ENCODE peak calls at places on chromosomes 5 and 9, in nine cellular contexts. One of them, this sample, is unnamed.

GRCh38 chr5:146047396-146047795 is 58.0 kb downstream of the PLAC8L1 start:
- DNase-seq in gastrocnemius medialis: no peak
- DNase-seq in fibroblast of lung: no peak
- DNase-seq in activated CD4-positive, alpha-beta T cell treated with anti-CD3 and anti-CD28 coated beads, Interleukin-2, amount 50 U/mL, for 1 hour: no peak
- DNase-seq in nucleus accumbens: no peak
- DNase-seq in body of pancreas: no peak
- DNase-seq in stimulated activated CD4-positive, alpha-beta T cell treated with anti-CD3 and anti-CD28 coated beads, Interleukin-2, amount 100 ng/mL, for 4 hours: no peak
- DNase-seq in A172: peak
- DNase-seq in breast epithelium: no peak
- DNase-seq in this sample: no peak

GRCh38 chr9:37730256-37730655 is 23.3 kb upstream of the TRMT10B start:
- DNase-seq in gastrocnemius medialis: no peak
- DNase-seq in fibroblast of lung: no peak
- DNase-seq in activated CD4-positive, alpha-beta T cell treated with anti-CD3 and anti-CD28 coated beads, Interleukin-2, amount 50 U/mL, for 1 hour: no peak
- DNase-seq in nucleus accumbens: no peak
- DNase-seq in body of pancreas: no peak
- DNase-seq in stimulated activated CD4-positive, alpha-beta T cell treated with anti-CD3 and anti-CD28 coated beads, Interleukin-2, amount 100 ng/mL, for 4 hours: no peak
- DNase-seq in A172: peak
- DNase-seq in breast epithelium: no peak
- DNase-seq in this sample: no peak

GRCh38 chr9:122188369-122188768 is 28.7 kb downstream of the MORN5 start:
- DNase-seq in gastrocnemius medialis: no peak
- DNase-seq in fibroblast of lung: no peak
- DNase-seq in activated CD4-positive, alpha-beta T cell treated with anti-CD3 and anti-CD28 coated beads, Interleukin-2, amount 50 U/mL, for 1 hour: no peak
- DNase-seq in nucleus accumbens: no peak
- DNase-seq in body of pancreas: no peak
- DNase-seq in stimulated activated CD4-positive, alpha-beta T cell treated with anti-CD3 and anti-CD28 coated beads, Interleukin-2, amount 100 ng/mL, for 4 hours: no peak
- DNase-seq in A172: no peak
- DNase-seq in breast epithelium: no peak
- DNase-seq in this sample: no peak

GRCh38 chr9:110758201-110758600 is 89.6 kb downstream of the MUSK start:
- DNase-seq in gastrocnemius medialis: no peak
- DNase-seq in fibroblast of lung: no peak
- DNase-seq in activated CD4-positive, alpha-beta T cell treated with anti-CD3 and anti-CD28 coated beads, Interleukin-2, amount 50 U/mL, for 1 hour: no peak
- DNase-seq in nucleus accumbens: no peak
- DNase-seq in body of pancreas: no peak
- DNase-seq in stimulated activated CD4-positive, alpha-beta T cell treated with anti-CD3 and anti-CD28 coated beads, Interleukin-2, amount 100 ng/mL, for 4 hours: no peak
- DNase-seq in A172: no peak
- DNase-seq in breast epithelium: no peak
- DNase-seq in this sample: no peak

GRCh38 chr5:14453486-14453885 is 128.1 kb upstream of the OTULINL start:
- DNase-seq in gastrocnemius medialis: no peak
- DNase-seq in fibroblast of lung: no peak
- DNase-seq in activated CD4-positive, alpha-beta T cell treated with anti-CD3 and anti-CD28 coated beads, Interleukin-2, amount 50 U/mL, for 1 hour: no peak
- DNase-seq in nucleus accumbens: no peak
- DNase-seq in body of pancreas: no peak
- DNase-seq in stimulated activated CD4-positive, alpha-beta T cell treated with anti-CD3 and anti-CD28 coated beads, Interleukin-2, amount 100 ng/mL, for 4 hours: no peak
- DNase-seq in A172: no peak
- DNase-seq in breast epithelium: no peak
- DNase-seq in this sample: no peak

GRCh38 chr9:105257767-105258166 is 13.3 kb downstream of the SLC44A1 start:
- DNase-seq in gastrocnemius medialis: no peak
- DNase-seq in fibroblast of lung: no peak
- DNase-seq in activated CD4-positive, alpha-beta T cell treated with anti-CD3 and anti-CD28 coated beads, Interleukin-2, amount 50 U/mL, for 1 hour: no peak
- DNase-seq in nucleus accumbens: no peak
- DNase-seq in body of pancreas: no peak
- DNase-seq in stimulated activated CD4-positive, alpha-beta T cell treated with anti-CD3 and anti-CD28 coated beads, Interleukin-2, amount 100 ng/mL, for 4 hours: no peak
- DNase-seq in A172: no peak
- DNase-seq in breast epithelium: no peak
- DNase-seq in this sample: no peak

GRCh38 chr9:104780796-104781395 is 17.0 kb downstream of the NIPSNAP3B start:
- DNase-seq in gastrocnemius medialis: no peak
- DNase-seq in fibroblast of lung: peak
- DNase-seq in activated CD4-positive, alpha-beta T cell treated with anti-CD3 and anti-CD28 coated beads, Interleukin-2, amount 50 U/mL, for 1 hour: no peak
- DNase-seq in nucleus accumbens: no peak
- DNase-seq in body of pancreas: no peak
- DNase-seq in stimulated activated CD4-positive, alpha-beta T cell treated with anti-CD3 and anti-CD28 coated beads, Interleukin-2, amount 100 ng/mL, for 4 hours: no peak
- DNase-seq in A172: peak
- DNase-seq in breast epithelium: no peak
- DNase-seq in this sample: no peak

GRCh38 chr5:178421699-178422399 is 168.3 kb downstream of the COL23A1 start:
- DNase-seq in gastrocnemius medialis: no peak
- DNase-seq in fibroblast of lung: no peak
- DNase-seq in activated CD4-positive, alpha-beta T cell treated with anti-CD3 and anti-CD28 coated beads, Interleukin-2, amount 50 U/mL, for 1 hour: no peak
- DNase-seq in nucleus accumbens: no peak
- DNase-seq in body of pancreas: no peak
- DNase-seq in stimulated activated CD4-positive, alpha-beta T cell treated with anti-CD3 and anti-CD28 coated beads, Interleukin-2, amount 100 ng/mL, for 4 hours: no peak
- DNase-seq in A172: no peak
- DNase-seq in breast epithelium: no peak
- DNase-seq in this sample: no peak

GRCh38 chr9:121459513-121459912 is 40.1 kb downstream of the GGTA1 start:
- DNase-seq in gastrocnemius medialis: no peak
- DNase-seq in fibroblast of lung: no peak
- DNase-seq in activated CD4-positive, alpha-beta T cell treated with anti-CD3 and anti-CD28 coated beads, Interleukin-2, amount 50 U/mL, for 1 hour: no peak
- DNase-seq in nucleus accumbens: no peak
- DNase-seq in body of pancreas: no peak
- DNase-seq in stimulated activated CD4-positive, alpha-beta T cell treated with anti-CD3 and anti-CD28 coated beads, Interleukin-2, amount 100 ng/mL, for 4 hours: no peak
- DNase-seq in A172: no peak
- DNase-seq in breast epithelium: no peak
- DNase-seq in this sample: no peak

GRCh38 chr9:113574381-113575262 is 111.1 kb downstream of the RGS3 start:
- DNase-seq in gastrocnemius medialis: no peak
- DNase-seq in fibroblast of lung: no peak
- DNase-seq in activated CD4-positive, alpha-beta T cell treated with anti-CD3 and anti-CD28 coated beads, Interleukin-2, amount 50 U/mL, for 1 hour: no peak
- DNase-seq in nucleus accumbens: no peak
- DNase-seq in body of pancreas: peak
- DNase-seq in stimulated activated CD4-positive, alpha-beta T cell treated with anti-CD3 and anti-CD28 coated beads, Interleukin-2, amount 100 ng/mL, for 4 hours: no peak
- DNase-seq in A172: no peak
- DNase-seq in breast epithelium: peak
- DNase-seq in this sample: peak

GRCh38 chr5:174720066-174720611 is 4.2 kb upstream of the MSX2 start:
- DNase-seq in gastrocnemius medialis: no peak
- DNase-seq in fibroblast of lung: no peak
- DNase-seq in activated CD4-positive, alpha-beta T cell treated with anti-CD3 and anti-CD28 coated beads, Interleukin-2, amount 50 U/mL, for 1 hour: no peak
- DNase-seq in nucleus accumbens: no peak
- DNase-seq in body of pancreas: no peak
- DNase-seq in stimulated activated CD4-positive, alpha-beta T cell treated with anti-CD3 and anti-CD28 coated beads, Interleukin-2, amount 100 ng/mL, for 4 hours: no peak
- DNase-seq in A172: no peak
- DNase-seq in breast epithelium: no peak
- DNase-seq in this sample: no peak

GRCh38 chr5:73615085-73615484 is 10.9 kb upstream of the ARHGEF28 start:
- DNase-seq in gastrocnemius medialis: no peak
- DNase-seq in fibroblast of lung: no peak
- DNase-seq in activated CD4-positive, alpha-beta T cell treated with anti-CD3 and anti-CD28 coated beads, Interleukin-2, amount 50 U/mL, for 1 hour: no peak
- DNase-seq in nucleus accumbens: no peak
- DNase-seq in body of pancreas: no peak
- DNase-seq in stimulated activated CD4-positive, alpha-beta T cell treated with anti-CD3 and anti-CD28 coated beads, Interleukin-2, amount 100 ng/mL, for 4 hours: no peak
- DNase-seq in A172: peak
- DNase-seq in breast epithelium: no peak
- DNase-seq in this sample: no peak

GRCh38 chr5:133030343-133031005 is 4.1 kb upstream of the ZCCHC10 start:
- DNase-seq in gastrocnemius medialis: no peak
- DNase-seq in fibroblast of lung: no peak
- DNase-seq in activated CD4-positive, alpha-beta T cell treated with anti-CD3 and anti-CD28 coated beads, Interleukin-2, amount 50 U/mL, for 1 hour: no peak
- DNase-seq in nucleus accumbens: no peak
- DNase-seq in body of pancreas: no peak
- DNase-seq in stimulated activated CD4-positive, alpha-beta T cell treated with anti-CD3 and anti-CD28 coated beads, Interleukin-2, amount 100 ng/mL, for 4 hours: no peak
- DNase-seq in A172: no peak
- DNase-seq in breast epithelium: no peak
- DNase-seq in this sample: no peak

GRCh38 chr9:89882876-89883275 is 278.1 kb downstream of the GADD45G start:
- DNase-seq in gastrocnemius medialis: no peak
- DNase-seq in fibroblast of lung: no peak
- DNase-seq in activated CD4-positive, alpha-beta T cell treated with anti-CD3 and anti-CD28 coated beads, Interleukin-2, amount 50 U/mL, for 1 hour: no peak
- DNase-seq in nucleus accumbens: no peak
- DNase-seq in body of pancreas: no peak
- DNase-seq in stimulated activated CD4-positive, alpha-beta T cell treated with anti-CD3 and anti-CD28 coated beads, Interleukin-2, amount 100 ng/mL, for 4 hours: no peak
- DNase-seq in A172: no peak
- DNase-seq in breast epithelium: no peak
- DNase-seq in this sample: no peak

GRCh38 chr5:17305964-17306725 is 88.7 kb downstream of the BASP1 start:
- DNase-seq in gastrocnemius medialis: no peak
- DNase-seq in fibroblast of lung: peak
- DNase-seq in activated CD4-positive, alpha-beta T cell treated with anti-CD3 and anti-CD28 coated beads, Interleukin-2, amount 50 U/mL, for 1 hour: no peak
- DNase-seq in nucleus accumbens: no peak
- DNase-seq in body of pancreas: peak
- DNase-seq in stimulated activated CD4-positive, alpha-beta T cell treated with anti-CD3 and anti-CD28 coated beads, Interleukin-2, amount 100 ng/mL, for 4 hours: no peak
- DNase-seq in A172: peak
- DNase-seq in breast epithelium: peak
- DNase-seq in this sample: no peak

GRCh38 chr5:144072518-144072927 is 97.9 kb downstream of the YIPF5 start:
- DNase-seq in gastrocnemius medialis: no peak
- DNase-seq in fibroblast of lung: peak
- DNase-seq in activated CD4-positive, alpha-beta T cell treated with anti-CD3 and anti-CD28 coated beads, Interleukin-2, amount 50 U/mL, for 1 hour: no peak
- DNase-seq in nucleus accumbens: no peak
- DNase-seq in body of pancreas: no peak
- DNase-seq in stimulated activated CD4-positive, alpha-beta T cell treated with anti-CD3 and anti-CD28 coated beads, Interleukin-2, amount 100 ng/mL, for 4 hours: no peak
- DNase-seq in A172: peak
- DNase-seq in breast epithelium: no peak
- DNase-seq in this sample: no peak

GRCh38 chr9:98575379-98576346 is 133.1 kb downstream of the GABBR2 start:
- DNase-seq in gastrocnemius medialis: no peak
- DNase-seq in fibroblast of lung: peak
- DNase-seq in activated CD4-positive, alpha-beta T cell treated with anti-CD3 and anti-CD28 coated beads, Interleukin-2, amount 50 U/mL, for 1 hour: no peak
- DNase-seq in nucleus accumbens: no peak
- DNase-seq in body of pancreas: no peak
- DNase-seq in stimulated activated CD4-positive, alpha-beta T cell treated with anti-CD3 and anti-CD28 coated beads, Interleukin-2, amount 100 ng/mL, for 4 hours: no peak
- DNase-seq in A172: peak
- DNase-seq in breast epithelium: no peak
- DNase-seq in this sample: no peak

GRCh38 chr5:99000878-99001277 is 72.1 kb upstream of the CHD1 start:
- DNase-seq in gastrocnemius medialis: no peak
- DNase-seq in fibroblast of lung: peak
- DNase-seq in activated CD4-positive, alpha-beta T cell treated with anti-CD3 and anti-CD28 coated beads, Interleukin-2, amount 50 U/mL, for 1 hour: no peak
- DNase-seq in nucleus accumbens: no peak
- DNase-seq in body of pancreas: no peak
- DNase-seq in stimulated activated CD4-positive, alpha-beta T cell treated with anti-CD3 and anti-CD28 coated beads, Interleukin-2, amount 100 ng/mL, for 4 hours: no peak
- DNase-seq in A172: no peak
- DNase-seq in breast epithelium: no peak
- DNase-seq in this sample: no peak

GRCh38 chr9:121688149-121688680 is 36.8 kb downstream of the DAB2IP start:
- DNase-seq in gastrocnemius medialis: no peak
- DNase-seq in fibroblast of lung: no peak
- DNase-seq in activated CD4-positive, alpha-beta T cell treated with anti-CD3 and anti-CD28 coated beads, Interleukin-2, amount 50 U/mL, for 1 hour: no peak
- DNase-seq in nucleus accumbens: no peak
- DNase-seq in body of pancreas: no peak
- DNase-seq in stimulated activated CD4-positive, alpha-beta T cell treated with anti-CD3 and anti-CD28 coated beads, Interleukin-2, amount 100 ng/mL, for 4 hours: no peak
- DNase-seq in A172: no peak
- DNase-seq in breast epithelium: no peak
- DNase-seq in this sample: peak

GRCh38 chr5:144195443-144195842 is 24.8 kb downstream of the KCTD16 start:
- DNase-seq in gastrocnemius medialis: no peak
- DNase-seq in fibroblast of lung: peak
- DNase-seq in activated CD4-positive, alpha-beta T cell treated with anti-CD3 and anti-CD28 coated beads, Interleukin-2, amount 50 U/mL, for 1 hour: no peak
- DNase-seq in nucleus accumbens: no peak
- DNase-seq in body of pancreas: no peak
- DNase-seq in stimulated activated CD4-positive, alpha-beta T cell treated with anti-CD3 and anti-CD28 coated beads, Interleukin-2, amount 100 ng/mL, for 4 hours: no peak
- DNase-seq in A172: no peak
- DNase-seq in breast epithelium: no peak
- DNase-seq in this sample: no peak

GRCh38 chr9:127081250-127082185 is 40.9 kb downstream of the ANGPTL2 start:
- DNase-seq in gastrocnemius medialis: no peak
- DNase-seq in fibroblast of lung: no peak
- DNase-seq in activated CD4-positive, alpha-beta T cell treated with anti-CD3 and anti-CD28 coated beads, Interleukin-2, amount 50 U/mL, for 1 hour: no peak
- DNase-seq in nucleus accumbens: no peak
- DNase-seq in body of pancreas: no peak
- DNase-seq in stimulated activated CD4-positive, alpha-beta T cell treated with anti-CD3 and anti-CD28 coated beads, Interleukin-2, amount 100 ng/mL, for 4 hours: no peak
- DNase-seq in A172: no peak
- DNase-seq in breast epithelium: no peak
- DNase-seq in this sample: no peak

GRCh38 chr5:141483842-141484241 is 988 bp upstream of the PCDHGC4 start:
- DNase-seq in gastrocnemius medialis: no peak
- DNase-seq in fibroblast of lung: no peak
- DNase-seq in activated CD4-positive, alpha-beta T cell treated with anti-CD3 and anti-CD28 coated beads, Interleukin-2, amount 50 U/mL, for 1 hour: no peak
- DNase-seq in nucleus accumbens: no peak
- DNase-seq in body of pancreas: no peak
- DNase-seq in stimulated activated CD4-positive, alpha-beta T cell treated with anti-CD3 and anti-CD28 coated beads, Interleukin-2, amount 100 ng/mL, for 4 hours: no peak
- DNase-seq in A172: no peak
- DNase-seq in breast epithelium: no peak
- DNase-seq in this sample: no peak

GRCh38 chr9:89684218-89684617 is 79.4 kb downstream of the GADD45G start:
- DNase-seq in gastrocnemius medialis: no peak
- DNase-seq in fibroblast of lung: no peak
- DNase-seq in activated CD4-positive, alpha-beta T cell treated with anti-CD3 and anti-CD28 coated beads, Interleukin-2, amount 50 U/mL, for 1 hour: no peak
- DNase-seq in nucleus accumbens: no peak
- DNase-seq in body of pancreas: peak
- DNase-seq in stimulated activated CD4-positive, alpha-beta T cell treated with anti-CD3 and anti-CD28 coated beads, Interleukin-2, amount 100 ng/mL, for 4 hours: no peak
- DNase-seq in A172: no peak
- DNase-seq in breast epithelium: no peak
- DNase-seq in this sample: no peak

GRCh38 chr5:136036991-136037705 is 8.4 kb downstream of the TGFBI start:
- DNase-seq in gastrocnemius medialis: peak
- DNase-seq in fibroblast of lung: no peak
- DNase-seq in activated CD4-positive, alpha-beta T cell treated with anti-CD3 and anti-CD28 coated beads, Interleukin-2, amount 50 U/mL, for 1 hour: peak
- DNase-seq in nucleus accumbens: no peak
- DNase-seq in body of pancreas: no peak
- DNase-seq in stimulated activated CD4-positive, alpha-beta T cell treated with anti-CD3 and anti-CD28 coated beads, Interleukin-2, amount 100 ng/mL, for 4 hours: no peak
- DNase-seq in A172: peak
- DNase-seq in breast epithelium: no peak
- DNase-seq in this sample: no peak

GRCh38 chr5:146647656-146648199 is 131.7 kb upstream of the GPR151 start:
- DNase-seq in gastrocnemius medialis: no peak
- DNase-seq in fibroblast of lung: no peak
- DNase-seq in activated CD4-positive, alpha-beta T cell treated with anti-CD3 and anti-CD28 coated beads, Interleukin-2, amount 50 U/mL, for 1 hour: no peak
- DNase-seq in nucleus accumbens: peak
- DNase-seq in body of pancreas: no peak
- DNase-seq in stimulated activated CD4-positive, alpha-beta T cell treated with anti-CD3 and anti-CD28 coated beads, Interleukin-2, amount 100 ng/mL, for 4 hours: no peak
- DNase-seq in A172: no peak
- DNase-seq in breast epithelium: no peak
- DNase-seq in this sample: peak

GRCh38 chr5:142857405-142857804 is 87.2 kb downstream of the ARHGAP26 start:
- DNase-seq in gastrocnemius medialis: no peak
- DNase-seq in fibroblast of lung: no peak
- DNase-seq in activated CD4-positive, alpha-beta T cell treated with anti-CD3 and anti-CD28 coated beads, Interleukin-2, amount 50 U/mL, for 1 hour: no peak
- DNase-seq in nucleus accumbens: no peak
- DNase-seq in body of pancreas: peak
- DNase-seq in stimulated activated CD4-positive, alpha-beta T cell treated with anti-CD3 and anti-CD28 coated beads, Interleukin-2, amount 100 ng/mL, for 4 hours: no peak
- DNase-seq in A172: peak
- DNase-seq in breast epithelium: no peak
- DNase-seq in this sample: no peak

GRCh38 chr9:99720455-99721050 is 101.1 kb upstream of the NR4A3 start:
- DNase-seq in gastrocnemius medialis: no peak
- DNase-seq in fibroblast of lung: peak
- DNase-seq in activated CD4-positive, alpha-beta T cell treated with anti-CD3 and anti-CD28 coated beads, Interleukin-2, amount 50 U/mL, for 1 hour: no peak
- DNase-seq in nucleus accumbens: no peak
- DNase-seq in body of pancreas: no peak
- DNase-seq in stimulated activated CD4-positive, alpha-beta T cell treated with anti-CD3 and anti-CD28 coated beads, Interleukin-2, amount 100 ng/mL, for 4 hours: no peak
- DNase-seq in A172: no peak
- DNase-seq in breast epithelium: no peak
- DNase-seq in this sample: no peak

GRCh38 chr9:22990349-22990748 is 543.7 kb downstream of the DMRTA1 start:
- DNase-seq in gastrocnemius medialis: no peak
- DNase-seq in fibroblast of lung: no peak
- DNase-seq in activated CD4-positive, alpha-beta T cell treated with anti-CD3 and anti-CD28 coated beads, Interleukin-2, amount 50 U/mL, for 1 hour: no peak
- DNase-seq in nucleus accumbens: no peak
- DNase-seq in body of pancreas: no peak
- DNase-seq in stimulated activated CD4-positive, alpha-beta T cell treated with anti-CD3 and anti-CD28 coated beads, Interleukin-2, amount 100 ng/mL, for 4 hours: no peak
- DNase-seq in A172: no peak
- DNase-seq in breast epithelium: no peak
- DNase-seq in this sample: no peak

GRCh38 chr5:141149812-141150211 is at the start of gene PCDHB6:
- DNase-seq in gastrocnemius medialis: no peak
- DNase-seq in fibroblast of lung: no peak
- DNase-seq in activated CD4-positive, alpha-beta T cell treated with anti-CD3 and anti-CD28 coated beads, Interleukin-2, amount 50 U/mL, for 1 hour: no peak
- DNase-seq in nucleus accumbens: no peak
- DNase-seq in body of pancreas: no peak
- DNase-seq in stimulated activated CD4-positive, alpha-beta T cell treated with anti-CD3 and anti-CD28 coated beads, Interleukin-2, amount 100 ng/mL, for 4 hours: no peak
- DNase-seq in A172: no peak
- DNase-seq in breast epithelium: no peak
- DNase-seq in this sample: no peak

GRCh38 chr9:87713278-87713989 is 12.5 kb upstream of the CTSL start:
- DNase-seq in gastrocnemius medialis: peak
- DNase-seq in fibroblast of lung: peak
- DNase-seq in activated CD4-positive, alpha-beta T cell treated with anti-CD3 and anti-CD28 coated beads, Interleukin-2, amount 50 U/mL, for 1 hour: no peak
- DNase-seq in nucleus accumbens: peak
- DNase-seq in body of pancreas: peak
- DNase-seq in stimulated activated CD4-positive, alpha-beta T cell treated with anti-CD3 and anti-CD28 coated beads, Interleukin-2, amount 100 ng/mL, for 4 hours: peak
- DNase-seq in A172: peak
- DNase-seq in breast epithelium: no peak
- DNase-seq in this sample: peak

GRCh38 chr5:132658383-132659302 is 670 bp downstream of the IL13 start:
- DNase-seq in gastrocnemius medialis: no peak
- DNase-seq in fibroblast of lung: no peak
- DNase-seq in activated CD4-positive, alpha-beta T cell treated with anti-CD3 and anti-CD28 coated beads, Interleukin-2, amount 50 U/mL, for 1 hour: no peak
- DNase-seq in nucleus accumbens: no peak
- DNase-seq in body of pancreas: no peak
- DNase-seq in stimulated activated CD4-positive, alpha-beta T cell treated with anti-CD3 and anti-CD28 coated beads, Interleukin-2, amount 100 ng/mL, for 4 hours: no peak
- DNase-seq in A172: no peak
- DNase-seq in breast epithelium: no peak
- DNase-seq in this sample: no peak